ENCODE peak calls at places on chromosome 11, in eight cellular contexts. A, H, N, Z, T, P, E and I are unnamed samples.

GRCh38 chr11:120337133-120337895 is 1.1 kb downstream of the ARHGEF12 start:
- DNase-seq in Z (peak; percentile 45), N (peak; percentile 50), P (peak; percentile 14), E (no peak), H (peak; percentile 90), A (no peak), T (no peak), I (no peak)

GRCh38 chr11:64312947-64313346 is 4.4 kb downstream of the TRMT112 start:
- DNase-seq in E (no peak), H (peak; percentile 86), A (no peak), P (no peak), N (no peak), Z (no peak), T (no peak), I (no peak)

GRCh38 chr11:70863988-70864387 is 388.4 kb downstream of the SHANK2 start:
- DNase-seq in E (no peak), P (no peak), T (no peak), H (no peak), A (no peak), Z (no peak), N (no peak), I (no peak)

GRCh38 chr11:63763506-63764200 is 4.9 kb downstream of the ZFTA start:
- DNase-seq in H (peak; percentile 74), Z (peak; percentile 33), T (no peak), E (no peak), A (no peak), N (peak; percentile 56), P (no peak), I (no peak)

GRCh38 chr11:7186190-7186589 is 65.5 kb upstream of the SYT9 start:
- DNase-seq in E (no peak), N (no peak), H (no peak), A (no peak), Z (no peak), T (no peak), P (no peak), I (no peak)

GRCh38 chr11:35040221-35040942 is 98.6 kb upstream of the CD44 start:
- DNase-seq in P (peak; percentile 59), H (no peak), Z (no peak), E (peak; percentile 62), A (no peak), N (no peak), T (no peak), I (peak; percentile 73)

GRCh38 chr11:117314840-117315239 is 1.2 kb downstream of the BACE1 start:
- DNase-seq in N (no peak), T (no peak), A (no peak), Z (no peak), E (no peak), P (no peak), H (no peak), I (no peak)

GRCh38 chr11:123006860-123007542 is 25.4 kb upstream of the BSX start:
- DNase-seq in Z (no peak), A (no peak), P (no peak), T (no peak), N (no peak), H (no peak), E (no peak), I (no peak)

GRCh38 chr11:133509924-133510697 is 22.2 kb downstream of the OPCML start:
- DNase-seq in P (no peak), H (no peak), A (no peak), E (no peak), Z (no peak), N (no peak), T (no peak), I (no peak)

GRCh38 chr11:66886671-66887221 is 29.9 kb downstream of the LRFN4 start:
- DNase-seq in P (no peak), Z (peak; percentile 54), N (peak; percentile 65), A (peak; percentile 58), T (no peak), H (no peak), E (no peak), I (no peak)

GRCh38 chr11:47233989-47234668 is 14.5 kb downstream of the ACP2 start:
- DNase-seq in T (peak; percentile 23), P (no peak), A (no peak), N (peak; percentile 50), Z (peak; percentile 33), E (no peak), H (peak; percentile 85), I (peak; percentile 46)

GRCh38 chr11:61694971-61695706 is 14.9 kb downstream of the DAGLA start:
- DNase-seq in H (no peak), Z (peak; percentile 69), E (no peak), N (peak; percentile 81), A (peak; percentile 81), P (no peak), T (no peak), I (no peak)

GRCh38 chr11:121366970-121367369 is 74.4 kb downstream of the SC5D start:
- DNase-seq in Z (no peak), A (no peak), P (no peak), H (no peak), E (no peak), N (no peak), T (no peak), I (no peak)

GRCh38 chr11:96014234-96014633 is 90.3 kb upstream of the MTMR2 start:
- DNase-seq in T (no peak), Z (no peak), E (peak; percentile 9), H (no peak), A (no peak), N (no peak), P (peak; percentile 32), I (peak; percentile 74)

GRCh38 chr11:93694586-93694985 is 33.1 kb downstream of the CEP295 start:
- DNase-seq in N (no peak), A (no peak), P (no peak), T (no peak), E (no peak), Z (no peak), H (no peak), I (no peak)

GRCh38 chr11:15551897-15552851 is 437.5 kb downstream of the INSC start:
- DNase-seq in A (no peak), E (no peak), P (no peak), T (no peak), N (no peak), Z (no peak), H (no peak), I (no peak)

GRCh38 chr11:46456269-46456668 is 64.7 kb upstream of the CHRM4 start:
- DNase-seq in T (no peak), H (no peak), A (no peak), P (no peak), Z (no peak), E (no peak), N (no peak), I (no peak)

GRCh38 chr11:2726964-2727363 is 27.2 kb upstream of the KCNQ1OT1 start:
- DNase-seq in T (no peak), Z (no peak), A (no peak), P (no peak), H (no peak), E (no peak), N (no peak), I (no peak)

GRCh38 chr11:61854966-61855714 is 27.0 kb downstream of the FADS2 start:
- DNase-seq in P (no peak), N (no peak), H (no peak), Z (no peak), A (no peak), E (no peak), T (no peak), I (no peak)

GRCh38 chr11:36153581-36153980 is 135.6 kb downstream of the COMMD9 start:
- DNase-seq in Z (no peak), H (no peak), P (no peak), T (no peak), E (no peak), N (no peak), A (no peak), I (no peak)

GRCh38 chr11:122424636-122425035 is 230.9 kb upstream of the UBASH3B start:
- DNase-seq in E (no peak), Z (no peak), N (no peak), T (no peak), P (no peak), H (no peak), A (no peak), I (no peak)

GRCh38 chr11:26569646-26570045 is 2.4 kb downstream of the MUC15 start:
- DNase-seq in N (no peak), E (no peak), P (no peak), Z (no peak), T (no peak), A (no peak), H (no peak), I (no peak)

GRCh38 chr11:113334183-113334582 is 19.8 kb downstream of the TTC12 start:
- DNase-seq in H (no peak), N (no peak), T (no peak), P (no peak), Z (no peak), E (no peak), A (no peak), I (no peak)

GRCh38 chr11:133828861-133829260 is 16.5 kb downstream of the SPATA19 start:
- DNase-seq in H (peak; percentile 9), E (no peak), P (no peak), T (no peak), N (no peak), A (no peak), Z (no peak), I (no peak)

GRCh38 chr11:124791626-124792341 is 8.4 kb downstream of the MSANTD2 start:
- DNase-seq in A (no peak), N (no peak), Z (no peak), E (no peak), T (no peak), P (no peak), H (no peak), I (no peak)